ENCODE peak calls at places on chromosomes 16 and 17, in five cellular contexts. One of them, this sample, is unnamed.

GRCh38 chr17:78995761-78996451 is 13.7 kb downstream of the CANT1 start:
- DNase-seq in choroid plexus epithelial cell: no peak
- DNase-seq in ovary: peak; percentile 19
- DNase-seq in OCI-LY7: no peak
- DNase-seq in body of pancreas: peak; percentile 20
- DNase-seq in this sample: no peak

GRCh38 chr16:77376358-77376757 is 58.5 kb downstream of the ADAMTS18 start:
- DNase-seq in choroid plexus epithelial cell: no peak
- DNase-seq in ovary: no peak
- DNase-seq in OCI-LY7: peak; percentile 10
- DNase-seq in body of pancreas: no peak
- DNase-seq in this sample: peak; percentile 36

GRCh38 chr17:78759969-78760352 is 22.1 kb downstream of the CYTH1 start:
- DNase-seq in choroid plexus epithelial cell: no peak
- DNase-seq in ovary: no peak
- DNase-seq in OCI-LY7: peak; percentile 75
- DNase-seq in body of pancreas: no peak
- DNase-seq in this sample: no peak

GRCh38 chr16:9092963-9093477 is 1.6 kb downstream of the HAPSTR1 start:
- DNase-seq in choroid plexus epithelial cell: no peak
- DNase-seq in ovary: peak; percentile 26
- DNase-seq in OCI-LY7: peak; percentile 62
- DNase-seq in body of pancreas: peak; percentile 54
- DNase-seq in this sample: peak; percentile 58

GRCh38 chr16:31008154-31008950 is 2.1 kb downstream of the STX1B start:
- DNase-seq in choroid plexus epithelial cell: peak; percentile 62
- DNase-seq in ovary: no peak
- DNase-seq in OCI-LY7: no peak
- DNase-seq in body of pancreas: no peak
- DNase-seq in this sample: no peak

GRCh38 chr17:16923097-16923903 is 48.6 kb downstream of the TNFRSF13B start:
- DNase-seq in choroid plexus epithelial cell: no peak
- DNase-seq in ovary: no peak
- DNase-seq in OCI-LY7: no peak
- DNase-seq in body of pancreas: peak; percentile 74
- DNase-seq in this sample: no peak

GRCh38 chr17:33218657-33219298 is 74.3 kb downstream of the ASIC2 start:
- DNase-seq in choroid plexus epithelial cell: no peak
- DNase-seq in ovary: no peak
- DNase-seq in OCI-LY7: no peak
- DNase-seq in body of pancreas: no peak
- DNase-seq in this sample: no peak

GRCh38 chr16:89711601-89712475 is 8.9 kb downstream of the VPS9D1 start:
- DNase-seq in choroid plexus epithelial cell: peak; percentile 67
- DNase-seq in ovary: peak; percentile 57
- DNase-seq in OCI-LY7: peak; percentile 87
- DNase-seq in body of pancreas: peak; percentile 46
- DNase-seq in this sample: peak; percentile 81

GRCh38 chr17:42519546-42520444 is 16.2 kb upstream of the NAGLU start:
- DNase-seq in choroid plexus epithelial cell: peak; percentile 99
- DNase-seq in ovary: peak; percentile 96
- DNase-seq in OCI-LY7: no peak
- DNase-seq in body of pancreas: peak; percentile 64
- DNase-seq in this sample: no peak

GRCh38 chr16:81716478-81717210 is 62.4 kb upstream of the PLCG2 start:
- DNase-seq in choroid plexus epithelial cell: no peak
- DNase-seq in ovary: no peak
- DNase-seq in OCI-LY7: no peak
- DNase-seq in body of pancreas: no peak
- DNase-seq in this sample: peak; percentile 77

GRCh38 chr17:28978565-28978964 is 27.2 kb upstream of the PHF12 start:
- DNase-seq in choroid plexus epithelial cell: no peak
- DNase-seq in ovary: no peak
- DNase-seq in OCI-LY7: no peak
- DNase-seq in body of pancreas: no peak
- DNase-seq in this sample: no peak

GRCh38 chr17:47717261-47717697 is 15.8 kb upstream of the TBX21 start:
- DNase-seq in choroid plexus epithelial cell: no peak
- DNase-seq in ovary: no peak
- DNase-seq in OCI-LY7: no peak
- DNase-seq in body of pancreas: no peak
- DNase-seq in this sample: peak; percentile 80

GRCh38 chr16:76268824-76269223 is 8.4 kb upstream of the CNTNAP4 start:
- DNase-seq in choroid plexus epithelial cell: no peak
- DNase-seq in ovary: no peak
- DNase-seq in OCI-LY7: no peak
- DNase-seq in body of pancreas: no peak
- DNase-seq in this sample: no peak

GRCh38 chr17:75047398-75048098 is 523 bp downstream of the KCTD2 start:
- DNase-seq in choroid plexus epithelial cell: no peak
- DNase-seq in ovary: peak; percentile 61
- DNase-seq in OCI-LY7: peak; percentile 47
- DNase-seq in body of pancreas: peak; percentile 49
- DNase-seq in this sample: peak; percentile 54

DNA sequence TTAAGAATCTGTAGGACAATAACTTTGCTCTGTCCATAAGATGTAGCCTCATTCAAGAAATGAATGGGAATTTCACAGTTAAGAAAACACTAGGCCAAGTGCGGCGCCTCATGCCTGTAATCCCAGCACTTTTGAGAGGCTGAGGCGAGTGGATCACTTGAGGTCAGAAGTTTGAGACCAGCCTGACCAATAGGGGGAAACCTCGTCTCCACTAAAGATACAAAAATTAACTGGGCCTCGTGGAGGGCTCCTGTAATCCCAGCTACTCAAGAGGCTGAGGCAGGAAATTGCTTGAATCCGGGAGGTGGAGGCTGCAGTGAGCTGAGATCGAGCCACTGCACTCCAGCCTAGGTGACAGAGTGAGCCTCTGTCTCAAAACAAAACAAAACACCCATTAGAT is 19.9 kb upstream of the RSL1D1 start:
- DNase-seq in choroid plexus epithelial cell: peak; percentile 59
- DNase-seq in ovary: no peak
- DNase-seq in OCI-LY7: no peak
- DNase-seq in body of pancreas: no peak
- DNase-seq in this sample: no peak
- TF ChIP-seq CTCF in choroid plexus epithelial cell: peak; percentile 36
- TF ChIP-seq CTCF in ovary: no peak
- TF ChIP-seq CTCF in OCI-LY7: peak; percentile 65
- TF ChIP-seq CTCF in body of pancreas: no peak
- TF ChIP-seq CTCF in this sample: no peak

GRCh38 chr16:57809276-57809793 is 7.0 kb upstream of the KIFC3 start:
- DNase-seq in choroid plexus epithelial cell: no peak
- DNase-seq in ovary: no peak
- DNase-seq in OCI-LY7: no peak
- DNase-seq in body of pancreas: no peak
- DNase-seq in this sample: no peak

GRCh38 chr16:57807252-57807967 is 5.1 kb upstream of the KIFC3 start:
- DNase-seq in choroid plexus epithelial cell: peak; percentile 50
- DNase-seq in ovary: peak; percentile 18
- DNase-seq in OCI-LY7: no peak
- DNase-seq in body of pancreas: no peak
- DNase-seq in this sample: no peak

GRCh38 chr16:57807968-57808528 is 5.8 kb upstream of the KIFC3 start:
- DNase-seq in choroid plexus epithelial cell: peak; percentile 94
- DNase-seq in ovary: peak; percentile 82
- DNase-seq in OCI-LY7: peak; percentile 42
- DNase-seq in body of pancreas: peak; percentile 90
- DNase-seq in this sample: peak; percentile 81

GRCh38 chr16:57809843-57810196 is 7.5 kb upstream of the KIFC3 start:
- DNase-seq in choroid plexus epithelial cell: no peak
- DNase-seq in ovary: no peak
- DNase-seq in OCI-LY7: no peak
- DNase-seq in body of pancreas: no peak
- DNase-seq in this sample: no peak

DNA sequence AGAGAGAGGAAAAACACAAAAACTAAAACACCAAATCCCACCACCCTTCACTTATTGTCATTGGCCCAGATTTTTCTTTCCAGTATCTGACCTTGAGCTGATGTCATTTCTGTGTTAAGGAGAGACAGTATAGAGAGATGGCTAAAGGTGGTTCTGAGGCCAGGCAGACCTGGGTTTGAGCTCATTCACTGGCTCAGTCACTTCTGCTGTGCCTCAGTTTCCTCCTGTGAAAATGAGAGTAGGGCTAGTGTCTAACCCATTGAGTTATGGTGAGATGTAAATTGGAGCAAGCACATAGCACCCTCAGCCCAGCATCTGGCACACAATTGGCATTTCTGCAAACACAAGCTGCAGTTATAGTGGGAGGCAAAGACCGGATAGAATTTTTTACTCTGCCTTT is 6.3 kb upstream of the KIFC3 start:
- DNase-seq in choroid plexus epithelial cell: no peak
- DNase-seq in ovary: no peak
- DNase-seq in OCI-LY7: no peak
- DNase-seq in body of pancreas: no peak
- DNase-seq in this sample: no peak
- TF ChIP-seq CTCF in choroid plexus epithelial cell: no peak
- TF ChIP-seq CTCF in ovary: no peak
- TF ChIP-seq CTCF in OCI-LY7: no peak
- TF ChIP-seq CTCF in body of pancreas: no peak
- TF ChIP-seq CTCF in this sample: no peak

DNA sequence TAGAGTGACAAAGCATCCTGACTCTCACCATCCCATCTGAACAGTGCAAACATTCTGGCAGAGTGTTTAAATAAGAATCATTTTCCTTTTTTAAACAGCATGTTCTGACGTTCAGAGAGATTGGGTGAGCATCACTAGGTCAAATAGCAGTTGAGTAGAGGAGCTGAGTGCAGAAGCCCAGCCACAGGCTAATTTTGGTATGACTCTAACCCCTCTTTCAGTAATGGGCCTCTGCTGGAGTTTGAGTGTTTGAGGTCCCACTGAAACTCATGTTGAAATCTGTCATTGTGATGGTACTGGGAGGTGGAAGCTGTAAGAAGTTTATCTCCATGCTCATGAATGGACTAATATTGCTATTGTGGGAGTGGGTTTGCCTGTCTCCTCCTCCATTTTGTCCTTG is 194.4 kb downstream of the SALL1 start:
- DNase-seq in choroid plexus epithelial cell: no peak
- DNase-seq in ovary: no peak
- DNase-seq in OCI-LY7: no peak
- DNase-seq in body of pancreas: no peak
- DNase-seq in this sample: no peak
- TF ChIP-seq CTCF in choroid plexus epithelial cell: no peak
- TF ChIP-seq CTCF in ovary: no peak
- TF ChIP-seq CTCF in OCI-LY7: no peak
- TF ChIP-seq CTCF in body of pancreas: no peak
- TF ChIP-seq CTCF in this sample: no peak

GRCh38 chr17:50328926-50329325 is 17.0 kb upstream of the XYLT2 start:
- DNase-seq in choroid plexus epithelial cell: no peak
- DNase-seq in ovary: no peak
- DNase-seq in OCI-LY7: no peak
- DNase-seq in body of pancreas: no peak
- DNase-seq in this sample: no peak

GRCh38 chr17:50326831-50327364 is 19.0 kb upstream of the XYLT2 start:
- DNase-seq in choroid plexus epithelial cell: no peak
- DNase-seq in ovary: no peak
- DNase-seq in OCI-LY7: no peak
- DNase-seq in body of pancreas: no peak
- DNase-seq in this sample: no peak

GRCh38 chr17:50323060-50323459 is 22.9 kb upstream of the XYLT2 start:
- DNase-seq in choroid plexus epithelial cell: no peak
- DNase-seq in ovary: no peak
- DNase-seq in OCI-LY7: no peak
- DNase-seq in body of pancreas: no peak
- DNase-seq in this sample: no peak

GRCh38 chr17:50328360-50328759 is 17.6 kb upstream of the XYLT2 start:
- DNase-seq in choroid plexus epithelial cell: peak; percentile 57
- DNase-seq in ovary: no peak
- DNase-seq in OCI-LY7: no peak
- DNase-seq in body of pancreas: no peak
- DNase-seq in this sample: no peak

GRCh38 chr17:50325906-50326305 is 20.0 kb upstream of the XYLT2 start:
- DNase-seq in choroid plexus epithelial cell: no peak
- DNase-seq in ovary: no peak
- DNase-seq in OCI-LY7: no peak
- DNase-seq in body of pancreas: no peak
- DNase-seq in this sample: no peak
- TF ChIP-seq CTCF in choroid plexus epithelial cell: no peak
- TF ChIP-seq CTCF in ovary: no peak
- TF ChIP-seq CTCF in OCI-LY7: no peak
- TF ChIP-seq CTCF in body of pancreas: no peak
- TF ChIP-seq CTCF in this sample: no peak

GRCh38 chr16:85383836-85384825 is 229.0 kb upstream of the GSE1 start:
- DNase-seq in choroid plexus epithelial cell: no peak
- DNase-seq in ovary: no peak
- DNase-seq in OCI-LY7: no peak
- DNase-seq in body of pancreas: no peak
- DNase-seq in this sample: no peak

GRCh38 chr16:85384831-85385462 is 228.2 kb upstream of the GSE1 start:
- DNase-seq in choroid plexus epithelial cell: no peak
- DNase-seq in ovary: no peak
- DNase-seq in OCI-LY7: no peak
- DNase-seq in body of pancreas: no peak
- DNase-seq in this sample: no peak

GRCh38 chr16:85386467-85387170 is 226.5 kb upstream of the GSE1 start:
- DNase-seq in choroid plexus epithelial cell: no peak
- DNase-seq in ovary: no peak
- DNase-seq in OCI-LY7: no peak
- DNase-seq in body of pancreas: no peak
- DNase-seq in this sample: no peak

GRCh38 chr16:85387171-85387507 is 226.0 kb upstream of the GSE1 start:
- DNase-seq in choroid plexus epithelial cell: no peak
- DNase-seq in ovary: no peak
- DNase-seq in OCI-LY7: no peak
- DNase-seq in body of pancreas: no peak
- DNase-seq in this sample: no peak

GRCh38 chr16:85385463-85386331 is 227.4 kb upstream of the GSE1 start:
- DNase-seq in choroid plexus epithelial cell: no peak
- DNase-seq in ovary: no peak
- DNase-seq in OCI-LY7: no peak
- DNase-seq in body of pancreas: no peak
- DNase-seq in this sample: no peak
- TF ChIP-seq CTCF in choroid plexus epithelial cell: no peak
- TF ChIP-seq CTCF in ovary: no peak
- TF ChIP-seq CTCF in OCI-LY7: peak; percentile 11
- TF ChIP-seq CTCF in body of pancreas: no peak
- TF ChIP-seq CTCF in this sample: no peak

DNA sequence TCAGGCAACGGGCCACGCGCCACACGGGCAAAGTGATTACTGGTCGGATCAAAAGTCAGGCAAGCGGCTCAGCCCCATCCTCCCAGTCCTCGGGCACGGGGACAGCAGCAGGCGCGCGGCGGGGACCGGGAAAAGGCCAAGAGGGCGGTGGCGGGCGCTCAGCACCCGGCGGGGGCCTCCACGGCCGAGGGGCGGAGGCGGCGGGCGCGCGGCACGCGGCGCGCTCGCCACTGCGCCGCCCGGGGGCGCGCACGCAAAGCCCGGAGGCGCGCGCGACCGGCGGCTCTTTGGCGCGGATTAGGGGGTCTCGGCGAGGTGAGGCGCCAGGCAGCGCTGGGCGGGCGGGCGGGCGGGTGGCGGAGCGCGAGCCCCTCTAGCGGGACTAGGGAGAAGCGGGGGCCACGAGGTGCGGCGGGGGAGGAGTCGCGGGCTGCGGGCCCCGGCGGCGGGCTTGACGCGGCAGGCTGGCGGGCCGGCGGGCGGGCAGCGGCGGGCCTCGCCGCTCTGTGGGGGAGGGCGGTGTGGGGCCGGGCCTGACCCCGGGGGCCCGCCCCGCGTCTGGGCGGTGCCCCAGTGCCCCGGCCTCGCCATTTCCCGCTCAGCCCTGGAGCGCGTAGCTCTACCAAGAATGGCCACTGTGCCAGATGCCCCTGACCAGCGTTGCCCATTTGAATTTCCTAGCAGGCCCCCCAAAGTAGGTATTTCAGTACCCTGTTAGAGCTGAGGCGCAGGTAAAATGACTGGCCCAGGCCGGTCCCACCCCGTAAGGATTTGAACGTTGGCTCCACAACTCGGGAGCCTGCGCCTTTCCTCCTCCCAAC is at the start of the genes ACACA and TADA2A:
- DNase-seq in choroid plexus epithelial cell: peak; percentile 60
- DNase-seq in ovary: peak; percentile 62
- DNase-seq in OCI-LY7: peak; percentile 86
- DNase-seq in body of pancreas: peak; percentile 81
- DNase-seq in this sample: peak; percentile 79
- TF ChIP-seq CTCF in choroid plexus epithelial cell: no peak
- TF ChIP-seq CTCF in ovary: peak; percentile 19
- TF ChIP-seq CTCF in OCI-LY7: peak; percentile 10
- TF ChIP-seq CTCF in body of pancreas: no peak
- TF ChIP-seq CTCF in this sample: no peak